ENCODE peak calls at places on chromosome 16, in eight cellular contexts. Z is effector memory CD4-positive, alpha-beta T cell; X is A673; O is GM23248; S is CD8-positive, alpha-beta memory T cell; V is lower lobe of right lung; M is right lobe of liver; H is ascending aorta. A is an unnamed sample.
A peak's percentile ranks its signal among the peaks of the same experiment; 100 is the strongest.

GRCh38 chr16:64736887-64737286 is 385.0 kb downstream of the CDH11 start:
- DNase-seq in V (no peak), H (no peak), S (no peak), X (no peak), M (no peak), O (no peak), Z (no peak), A (no peak)

GRCh38 chr16:58814348-58814801 is 80.3 kb upstream of the GOT2 start:
- DNase-seq in S (no peak), X (peak; percentile 56), O (peak; percentile 68), Z (no peak), M (peak; percentile 64), H (no peak), V (peak; percentile 51), A (peak; percentile 7)

GRCh38 chr16:13866073-13866472 is 53.9 kb upstream of the ERCC4 start:
- DNase-seq in S (no peak), O (peak; percentile 88), H (peak; percentile 78), X (peak; percentile 83), V (peak; percentile 73), Z (no peak), M (peak; percentile 81), A (peak; percentile 80)

GRCh38 chr16:6081320-6081976 is 983.9 kb upstream of the EEF2KMT start:
- DNase-seq in S (no peak), M (no peak), Z (no peak), O (peak; percentile 8), H (no peak), V (no peak), X (peak; percentile 49), A (no peak)

GRCh38 chr16:2816751-2817495 is at the start of gene PRSS21:
- DNase-seq in O (no peak), V (peak; percentile 44), M (no peak), Z (no peak), H (no peak), S (peak; percentile 46), X (no peak), A (no peak)

GRCh38 chr16:88790312-88791150 is 5.5 kb upstream of the PIEZO1 start:
- DNase-seq in X (no peak), S (peak; percentile 50), O (peak; percentile 85), M (no peak), H (no peak), Z (peak; percentile 53), V (peak; percentile 83), A (no peak)

GRCh38 chr16:29154676-29155121 is 169.8 kb downstream of the LAT start:
- DNase-seq in H (no peak), S (no peak), M (no peak), X (no peak), O (no peak), Z (no peak), V (no peak), A (no peak)

GRCh38 chr16:23896832-23897821 is 61.3 kb downstream of the PRKCB start:
- DNase-seq in O (no peak), M (no peak), V (no peak), Z (no peak), S (peak; percentile 15), H (no peak), X (no peak), A (no peak)

GRCh38 chr16:85457366-85457765 is 155.8 kb upstream of the GSE1 start:
- DNase-seq in Z (no peak), S (no peak), O (peak; percentile 64), M (no peak), X (no peak), V (no peak), H (no peak), A (no peak)

GRCh38 chr16:88387941-88388627 is 5.3 kb downstream of the ZNF469 start:
- DNase-seq in Z (no peak), O (peak; percentile 42), X (no peak), H (peak; percentile 72), V (peak; percentile 89), M (no peak), S (no peak), A (peak; percentile 70)

GRCh38 chr16:19505600-19506303 is 16.1 kb downstream of the GDE1 start:
- DNase-seq in H (no peak), X (no peak), V (no peak), M (no peak), Z (no peak), O (peak; percentile 13), S (no peak), A (no peak)

GRCh38 chr16:11125936-11126335 is 130.1 kb downstream of the SOCS1 start:
- DNase-seq in X (no peak), O (no peak), Z (no peak), M (no peak), S (no peak), H (no peak), V (no peak), A (no peak)

GRCh38 chr16:69367980-69368379 is 16.4 kb upstream of the TMED6 start:
- DNase-seq in O (peak; percentile 32), S (no peak), V (no peak), M (no peak), Z (no peak), X (no peak), H (no peak), A (no peak)

GRCh38 chr16:68257906-68258800 is 6.2 kb upstream of the SLC7A6 start:
- DNase-seq in X (no peak), S (no peak), H (peak; percentile 85), M (no peak), Z (no peak), V (peak; percentile 70), O (peak; percentile 82), A (no peak)

GRCh38 chr16:4564661-4565267 is 8.6 kb downstream of the C16orf96 start:
- DNase-seq in S (no peak), V (no peak), X (no peak), H (no peak), M (no peak), O (no peak), Z (no peak), A (no peak)

DNA sequence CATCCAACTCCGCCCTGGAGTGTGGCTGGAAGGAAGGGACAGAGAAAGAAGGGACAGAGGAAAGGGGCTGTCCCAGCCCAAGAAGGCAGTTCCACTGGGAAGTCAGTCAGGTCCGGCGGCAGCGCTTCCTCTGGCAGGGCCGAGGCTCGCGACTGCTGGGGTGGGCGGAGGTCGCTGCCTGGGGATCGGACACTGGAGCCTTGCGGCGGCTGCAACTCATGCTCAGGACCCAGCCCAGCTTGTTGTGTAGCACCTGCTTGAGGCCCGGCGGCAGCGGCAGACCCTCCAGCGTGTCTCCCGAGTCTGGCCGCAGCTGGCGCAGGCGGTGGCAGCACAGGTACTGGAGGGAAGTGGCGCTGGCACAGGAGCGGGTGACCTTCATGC is 4.0 kb upstream of the MRPS34 start:
- DNase-seq in S (no peak), X (no peak), O (no peak), V (no peak), Z (no peak), H (no peak), M (peak; percentile 58), A (no peak)
- H3K4me1 ChIP-seq in S (peaks cover 34% of the 10 kb centered on the region), X (no peaks in the 10 kb centered on the region), O (peaks cover 5% of the 10 kb centered on the region), V (peaks cover 40% of the 10 kb centered on the region), Z (peaks cover 26% of the 10 kb centered on the region), H (peaks cover 29% of the 10 kb centered on the region), M (peaks cover 33% of the 10 kb centered on the region), A (peaks cover 21% of the 10 kb centered on the region)

DNA sequence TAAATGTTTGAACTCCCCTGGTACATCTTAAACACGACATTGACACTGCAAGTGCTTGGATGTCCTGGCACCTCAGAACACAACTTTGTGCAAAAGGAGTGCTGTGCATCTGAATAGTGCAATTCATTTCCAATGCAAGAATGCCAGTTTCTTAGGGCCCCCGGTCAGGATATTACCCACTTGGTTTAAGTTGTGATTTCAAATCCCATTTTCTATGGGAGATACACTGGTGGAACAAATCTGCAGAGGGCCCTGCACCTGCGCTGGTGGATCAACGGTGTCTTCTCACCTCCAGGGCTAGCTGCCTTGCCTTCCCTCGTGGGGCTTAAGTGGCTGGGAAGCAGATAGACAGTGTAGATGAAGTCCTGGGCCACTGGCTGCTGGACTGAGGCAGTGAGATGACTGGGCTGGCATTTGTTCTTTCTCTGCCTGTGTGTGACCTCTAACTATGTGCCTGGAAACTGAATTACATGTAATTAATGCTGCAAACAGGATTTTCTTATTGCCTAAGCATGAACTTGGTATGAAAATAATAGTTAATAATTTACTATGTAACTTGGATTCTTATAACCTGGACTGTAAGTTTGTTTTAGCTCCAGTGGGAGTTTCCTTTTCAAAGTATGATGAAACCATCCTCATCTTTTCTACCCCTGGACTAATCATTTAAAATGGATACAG is 20.9 kb downstream of the HAPSTR1 start:
- DNase-seq in V (no peak), Z (no peak), M (no peak), H (no peak), S (no peak), O (peak; percentile 34), X (no peak), A (no peak)
- H3K4me1 ChIP-seq in V (peaks cover 96% of the 10 kb centered on the region), Z (peaks cover 49% of the 10 kb centered on the region), M (peaks cover 66% of the 10 kb centered on the region), H (peaks cover 62% of the 10 kb centered on the region), S (peaks cover 72% of the 10 kb centered on the region), O (peaks cover 71% of the 10 kb centered on the region), X (peaks cover 39% of the 10 kb centered on the region), A (peaks cover 56% of the 10 kb centered on the region)

DNA sequence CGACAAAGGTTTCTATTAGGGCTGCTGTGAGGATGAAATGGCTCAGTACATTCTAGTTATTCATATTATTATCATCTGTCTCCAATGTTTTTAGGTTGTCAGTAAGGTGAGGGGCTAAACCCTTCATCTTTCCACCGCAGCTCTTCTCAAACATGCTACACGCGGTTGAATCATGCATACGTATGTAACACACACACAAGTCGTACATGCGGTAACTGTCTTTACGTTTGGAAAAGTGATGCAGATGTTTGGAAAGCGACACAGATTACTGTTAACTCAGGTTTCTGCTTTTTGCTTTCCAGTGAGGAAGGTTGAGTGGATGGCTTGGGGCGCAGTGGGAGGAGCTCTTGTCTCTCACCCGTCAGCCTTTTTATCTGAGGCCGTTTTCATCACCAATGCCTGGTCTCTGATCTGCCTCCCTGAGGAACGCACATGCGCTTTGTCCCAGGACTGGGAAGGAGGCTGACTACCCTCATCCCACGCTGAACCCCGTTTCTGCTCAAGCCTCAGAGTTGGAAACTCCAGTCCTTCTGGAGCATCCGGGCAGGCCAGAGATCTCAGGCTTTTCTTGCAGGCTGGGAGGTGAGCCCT is 3.2 kb upstream of the FOXL1 start:
- DNase-seq in S (no peak), V (no peak), Z (no peak), X (no peak), M (no peak), O (no peak), H (no peak), A (no peak)
- H3K4me1 ChIP-seq in S (no peaks in the 10 kb centered on the region), V (peaks cover 25% of the 10 kb centered on the region), Z (peaks cover 8% of the 10 kb centered on the region), X (peaks cover 17% of the 10 kb centered on the region), M (no peaks in the 10 kb centered on the region), O (peaks cover 33% of the 10 kb centered on the region), H (peaks cover 52% of the 10 kb centered on the region), A (no peaks in the 10 kb centered on the region)

DNA sequence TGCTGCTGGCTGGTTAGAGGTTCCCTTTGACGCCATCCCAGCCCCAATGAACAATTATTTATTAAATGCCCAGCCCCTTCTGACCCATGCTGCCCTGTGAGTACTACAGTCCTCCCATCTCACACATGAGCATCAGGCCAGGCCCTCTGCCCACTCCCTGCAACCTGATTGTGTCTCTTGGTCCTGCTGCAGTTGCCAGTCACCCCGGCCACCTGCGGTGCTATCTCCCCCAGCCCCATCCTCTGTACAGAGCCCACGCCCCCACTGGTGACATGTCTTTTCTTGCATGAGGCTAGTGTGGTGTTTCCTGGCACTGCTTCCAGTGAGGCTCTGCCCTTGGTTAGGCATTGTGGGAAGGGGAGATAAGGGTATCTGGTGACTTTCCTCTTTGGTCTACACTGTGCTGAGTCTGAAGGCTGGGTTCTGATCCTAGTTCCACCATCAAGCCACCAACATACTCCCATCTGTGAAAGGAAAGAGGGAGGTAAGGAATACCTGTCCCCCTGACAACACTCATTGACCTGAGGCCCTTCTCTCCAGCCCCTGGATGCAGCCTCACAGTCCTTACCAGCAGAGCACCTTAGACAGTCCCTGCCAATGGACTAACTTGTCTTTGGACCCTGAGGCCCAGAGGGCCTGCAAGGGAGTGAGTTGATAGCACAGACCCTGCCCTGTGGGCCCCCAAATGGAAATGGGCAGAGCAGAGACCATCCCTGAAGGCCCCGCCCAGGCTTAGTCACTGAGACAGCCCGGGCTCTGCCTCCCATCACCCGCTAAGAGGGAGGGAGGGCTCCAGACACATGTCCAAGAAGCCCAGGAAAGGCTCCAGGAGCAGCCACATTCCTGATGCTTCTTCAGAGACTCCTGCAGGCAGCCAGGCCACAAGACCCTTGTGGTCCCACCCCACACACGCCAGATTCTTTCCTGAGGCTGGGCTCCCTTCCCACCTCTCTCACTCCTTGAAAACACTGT is 11.3 kb downstream of the CX3CL1 start:
- DNase-seq in V (no peak), X (no peak), M (no peak), Z (no peak), S (no peak), O (peak; percentile 43), H (peak; percentile 77), A (no peak)
- H3K4me1 ChIP-seq in V (peaks cover 47% of the 10 kb centered on the region), X (peaks cover 4% of the 10 kb centered on the region), M (peaks cover 12% of the 10 kb centered on the region), Z (no peaks in the 10 kb centered on the region), S (no peaks in the 10 kb centered on the region), O (no peaks in the 10 kb centered on the region), H (peaks cover 33% of the 10 kb centered on the region), A (no peaks in the 10 kb centered on the region)